ENCODE peak calls at places on chromosomes 2 and 18, in five cellular contexts. B, U, Q, K and C are unnamed samples.

GRCh38 chr2:101305492-101306123 is 2.9 kb downstream of the RNF149 start:
- DNase-seq in B (no peak), U (no peak), Q (no peak), K (no peak), C (peak)

GRCh38 chr2:19859565-19859964 is 42.2 kb downstream of the TTC32 start:
- DNase-seq in B (no peak), U (no peak), Q (no peak), K (no peak), C (no peak)

GRCh38 chr2:102839668-102840388 is 78.0 kb downstream of the TMEM182 start:
- DNase-seq in B (no peak), U (peak), Q (peak), K (no peak), C (peak)

GRCh38 chr18:61991836-61992235 is 99.0 kb upstream of the RNF152 start:
- DNase-seq in B (no peak), U (no peak), Q (no peak), K (no peak), C (no peak)

GRCh38 chr18:79139206-79139605 is 70.0 kb downstream of the ATP9B start:
- DNase-seq in B (no peak), U (no peak), Q (no peak), K (no peak), C (no peak)

GRCh38 chr2:170812716-170813585 is 3.7 kb upstream of the GAD1 start:
- DNase-seq in B (no peak), U (peak), Q (peak), K (peak), C (peak)

GRCh38 chr2:102929721-102930120 is 167.9 kb downstream of the TMEM182 start:
- DNase-seq in B (no peak), U (no peak), Q (no peak), K (no peak), C (no peak)

GRCh38 chr18:63078471-63078870 is 241.1 kb downstream of the BCL2 start:
- DNase-seq in B (no peak), U (no peak), Q (no peak), K (no peak), C (no peak)

GRCh38 chr2:30149513-30149912 is 2.7 kb downstream of the YPEL5 start:
- DNase-seq in B (no peak), U (no peak), Q (no peak), K (no peak), C (no peak)

GRCh38 chr18:45464619-45465018 is 150.7 kb upstream of the SLC14A2 start:
- DNase-seq in B (no peak), U (no peak), Q (no peak), K (no peak), C (peak)

GRCh38 chr2:118539290-118539689 is 308.2 kb downstream of the EN1 start:
- DNase-seq in B (no peak), U (no peak), Q (no peak), K (no peak), C (peak)

GRCh38 chr2:42906557-42907380 is 114.4 kb upstream of the HAAO start:
- DNase-seq in B (no peak), U (no peak), Q (peak), K (no peak), C (peak)

GRCh38 chr2:201769664-201770373 is 10.9 kb downstream of the ALS2 start:
- DNase-seq in B (no peak), U (no peak), Q (no peak), K (no peak), C (peak)